ENCODE peak calls at places on chromosomes 1 and 21, in four cellular contexts. A is HepG2, S is SK-N-SH, L is K562. G is an unnamed sample.

GRCh38 chr1:58780586-58781452 is 3.0 kb downstream of the JUN start:
- DNase-seq in A (no peak), S (no peak), L (no peak), G (no peak)

GRCh38 chr1:226654046-226654445 is 85.0 kb downstream of the ITPKB start:
- DNase-seq in A (peak), S (no peak), L (no peak), G (no peak)

GRCh38 chr1:24930703-24931480 is 816 bp upstream of the RUNX3 start:
- DNase-seq in A (no peak), S (peak), L (no peak), G (no peak)

GRCh38 chr1:228306275-228307217 is 98.7 kb downstream of the OBSCN start:
- DNase-seq in A (no peak), S (peak), L (no peak), G (no peak)

GRCh38 chr1:94383966-94384408 is 34.2 kb upstream of the ABCD3 start:
- DNase-seq in A (peak), S (no peak), L (no peak), G (no peak)

GRCh38 chr1:6646499-6647148 is 22.0 kb downstream of the THAP3 start:
- DNase-seq in A (peak), S (peak), L (peak), G (peak)

GRCh38 chr21:39611547-39612190 is 1.1 kb upstream of the B3GALT5 start:
- DNase-seq in A (no peak), S (no peak), L (no peak), G (no peak)

GRCh38 chr1:203686091-203686632 is 59.5 kb downstream of the ATP2B4 start:
- DNase-seq in A (peak), S (peak), L (no peak), G (no peak)

GRCh38 chr1:204495078-204495753 is 611 bp upstream of the PIK3C2B start:
- DNase-seq in A (no peak), S (no peak), L (no peak), G (no peak)

GRCh38 chr1:71089536-71090270 is 8.9 kb upstream of the ZRANB2 start:
- DNase-seq in A (no peak), S (no peak), L (no peak), G (no peak)

GRCh38 chr1:92479587-92479986 is 7.1 kb downstream of the GFI1 start:
- DNase-seq in A (no peak), S (no peak), L (no peak), G (no peak)

GRCh38 chr1:34914958-34915357 is 14.5 kb downstream of the DLGAP3 start:
- DNase-seq in A (no peak), S (no peak), L (no peak), G (no peak)

GRCh38 chr1:232634086-232634485 is 4.2 kb upstream of the SIPA1L2 start:
- DNase-seq in A (no peak), S (no peak), L (no peak), G (no peak)

GRCh38 chr1:40076895-40077312 is 20.1 kb downstream of the PPT1 start:
- DNase-seq in A (no peak), S (no peak), L (peak), G (no peak)

GRCh38 chr1:59814180-59814900 is 409 bp upstream of the HOOK1 start:
- DNase-seq in A (peak), S (peak), L (no peak), G (peak)

GRCh38 chr1:110525250-110525597 is 6.2 kb upstream of the KCNA10 start:
- DNase-seq in A (no peak), S (no peak), L (peak), G (no peak)

GRCh38 chr1:28127617-28128257 is 39.3 kb upstream of the EYA3 start:
- DNase-seq in A (no peak), S (no peak), L (no peak), G (no peak)
- TF ChIP-seq CTCF in A (no peak), S (no peak), L (no peak), G (no peak)

GRCh38 chr1:41810446-41810845 is 108.3 kb downstream of the HIVEP3 start:
- DNase-seq in A (no peak), S (no peak), L (peak), G (no peak)
- TF ChIP-seq ELF1 in A (no peak), S (no peak), L (no peak), G (no peak)

GRCh38 chr1:208851376-208851775 is 607.2 kb upstream of the PLXNA2 start:
- DNase-seq in A (no peak), S (no peak), L (no peak), G (no peak)

GRCh38 chr1:208858738-208859137 is 614.6 kb upstream of the PLXNA2 start:
- DNase-seq in A (no peak), S (no peak), L (no peak), G (no peak)

GRCh38 chr1:208857471-208857870 is 613.3 kb upstream of the PLXNA2 start:
- DNase-seq in A (no peak), S (no peak), L (no peak), G (no peak)

GRCh38 chr1:208850441-208850840 is 606.3 kb upstream of the PLXNA2 start:
- DNase-seq in A (no peak), S (no peak), L (no peak), G (no peak)

GRCh38 chr1:208855403-208855802 is 611.2 kb upstream of the PLXNA2 start:
- DNase-seq in A (no peak), S (no peak), L (no peak), G (no peak)
- TF ChIP-seq CTCF in A (no peak), S (no peak), L (no peak), G (no peak)

DNA sequence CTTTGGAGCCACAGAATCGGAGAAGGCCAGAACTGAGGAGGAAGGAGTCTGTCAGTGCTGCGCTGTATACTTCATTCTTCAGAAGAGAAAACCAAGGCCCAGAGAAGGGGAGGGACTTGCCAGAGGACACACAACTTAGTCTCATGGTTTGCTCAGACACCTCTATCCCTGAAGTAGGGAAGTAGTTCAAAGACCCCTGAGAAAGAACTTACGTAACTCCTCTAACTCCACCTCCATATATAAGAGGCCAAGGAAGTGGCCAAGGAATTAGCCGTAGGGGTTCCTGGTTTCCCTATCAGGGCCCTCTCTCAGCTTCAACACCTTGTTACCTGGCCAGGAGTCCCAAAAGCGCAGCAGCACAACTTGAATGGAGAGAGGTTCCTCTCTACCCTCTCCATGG is 580 bp upstream of the NECTIN4 start:
- DNase-seq in A (no peak), S (no peak), L (no peak), G (no peak)
- TF ChIP-seq ELF1 in A (no peak), S (no peak), L (no peak), G (no peak)

DNA sequence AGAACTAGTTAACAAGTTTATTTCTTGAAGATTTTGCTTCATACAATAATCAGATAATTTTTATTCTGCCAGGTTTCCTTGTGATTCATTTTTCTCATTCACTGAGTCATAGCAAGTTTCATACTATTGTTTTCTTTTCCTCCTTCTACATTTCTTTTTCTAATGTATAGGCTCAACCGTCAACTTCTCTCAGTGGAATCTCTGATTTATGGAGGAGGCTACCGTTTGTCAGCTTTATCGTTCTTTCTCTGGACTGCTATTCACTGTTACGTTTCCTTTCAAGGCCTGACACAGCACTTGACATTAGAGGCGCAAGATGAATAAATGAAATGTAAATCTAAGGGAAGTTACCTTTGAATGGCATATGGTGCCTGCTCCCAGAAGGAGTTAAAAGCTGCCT is 284.3 kb upstream of the NR5A2 start:
- DNase-seq in A (no peak), S (no peak), L (no peak), G (no peak)
- TF ChIP-seq CTCF in A (no peak), S (no peak), L (no peak), G (no peak)

DNA sequence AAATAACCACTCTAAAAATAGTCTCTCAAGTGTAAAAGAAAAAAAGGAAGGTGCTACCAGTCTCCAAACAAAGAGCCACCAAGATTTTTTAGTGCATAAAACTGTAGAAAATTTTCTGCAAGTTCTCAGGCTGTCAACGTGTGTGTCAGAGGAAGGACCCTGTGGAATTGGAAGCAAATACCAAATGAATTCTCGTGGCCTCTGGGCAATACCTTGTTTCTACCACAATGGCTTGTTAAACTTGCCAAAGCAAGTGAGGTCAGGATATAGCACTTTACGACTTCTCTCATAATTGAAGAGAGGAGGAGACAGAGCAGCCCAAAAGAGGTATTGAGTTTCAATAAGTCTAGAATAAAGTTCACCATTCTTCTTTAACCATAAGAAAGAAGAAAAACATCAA is 60.7 kb downstream of the TBX15 start:
- DNase-seq in A (no peak), S (no peak), L (no peak), G (no peak)
- TF ChIP-seq ELF1 in A (no peak), S (no peak), L (no peak), G (no peak)

GRCh38 chr1:66436378-66437135 is 97.4 kb upstream of the SGIP1 start:
- DNase-seq in A (no peak), S (no peak), L (no peak), G (peak)
- TF ChIP-seq CTCF in A (no peak), S (peak), L (no peak), G (peak)

GRCh38 chr1:115041654-115042053 is 12.0 kb downstream of the TSHB start:
- DNase-seq in A (peak), S (no peak), L (no peak), G (peak)
- TF ChIP-seq ELF1 in A (no peak), S (no peak), L (no peak), G (no peak)

G was measured in HCT116.